ENCODE peak calls at places on chromosomes 1 and 21, in seven cellular contexts. W is esophagus squamous epithelium, E is IMR-90, N is uterus, R is colonic mucosa, I is MM.1S, M is cardiac muscle cell. P is an unnamed sample.

GRCh38 chr1:25727819-25728286 is 72.1 kb upstream of the SELENON start:
- DNase-seq in W (no peak), E (peak; percentile 28), N (peak; percentile 81), R (peak; percentile 70), I (no peak), M (peak; percentile 95), P (no peak)

GRCh38 chr1:210293191-210293607 is 35.5 kb upstream of the HHAT start:
- DNase-seq in W (no peak), E (peak; percentile 1), N (peak; percentile 71), R (peak; percentile 33), I (no peak), M (no peak), P (no peak)

GRCh38 chr1:77228836-77229235 is 9.6 kb upstream of the PIGK start:
- DNase-seq in W (no peak), E (no peak), N (no peak), R (no peak), I (no peak), M (no peak), P (no peak)

GRCh38 chr1:221689138-221689537 is 52.8 kb downstream of the DUSP10 start:
- DNase-seq in W (no peak), E (no peak), N (no peak), R (no peak), I (no peak), M (no peak), P (peak; percentile 7)

GRCh38 chr1:16946646-16947045 is 24.9 kb downstream of the CROCC start:
- DNase-seq in W (no peak), E (no peak), N (no peak), R (no peak), I (no peak), M (no peak), P (no peak)

GRCh38 chr1:107862064-107862463 is 102.9 kb downstream of the VAV3 start:
- DNase-seq in W (no peak), E (no peak), N (no peak), R (no peak), I (no peak), M (no peak), P (peak; percentile 8)

GRCh38 chr1:172999349-172999748 is 51.4 kb downstream of the TNFSF18 start:
- DNase-seq in W (no peak), E (no peak), N (no peak), R (no peak), I (no peak), M (no peak), P (no peak)

GRCh38 chr1:234091065-234091401 is 186.6 kb downstream of the SLC35F3 start:
- DNase-seq in W (no peak), E (no peak), N (no peak), R (no peak), I (no peak), M (no peak), P (no peak)

GRCh38 chr1:71296551-71296950 is 215.7 kb upstream of the ZRANB2 start:
- DNase-seq in W (no peak), E (no peak), N (no peak), R (no peak), I (no peak), M (no peak), P (no peak)

GRCh38 chr1:94739521-94740061 is 80.6 kb upstream of the SLC44A3 start:
- DNase-seq in W (no peak), E (peak; percentile 97), N (no peak), R (no peak), I (no peak), M (no peak), P (peak; percentile 36)

GRCh38 chr1:207941664-207942063 is 30.7 kb upstream of the CD34 start:
- DNase-seq in W (no peak), E (peak; percentile 50), N (peak; percentile 84), R (peak; percentile 36), I (no peak), M (no peak), P (no peak)

GRCh38 chr1:234707641-234708040 is 97.7 kb upstream of the IRF2BP2 start:
- DNase-seq in W (no peak), E (peak; percentile 67), N (no peak), R (peak; percentile 18), I (no peak), M (no peak), P (no peak)

GRCh38 chr1:223008808-223009207 is 134.2 kb downstream of the TLR5 start:
- DNase-seq in W (no peak), E (no peak), N (no peak), R (no peak), I (no peak), M (no peak), P (no peak)

GRCh38 chr21:33644383-33645074 is 2.2 kb downstream of the ITSN1 start:
- DNase-seq in W (no peak), E (peak; percentile 66), N (peak; percentile 46), R (no peak), I (no peak), M (no peak), P (no peak)

GRCh38 chr21:33042812-33043211 is 17.1 kb downstream of the OLIG2 start:
- DNase-seq in W (no peak), E (peak; percentile 97), N (no peak), R (no peak), I (no peak), M (no peak), P (no peak)

GRCh38 chr1:64246294-64246917 is 43.0 kb downstream of the UBE2U start:
- DNase-seq in W (no peak), E (peak; percentile 59), N (no peak), R (no peak), I (peak; percentile 41), M (peak; percentile 66), P (no peak)

GRCh38 chr1:14968251-14968812 is 185.2 kb upstream of the TMEM51 start:
- DNase-seq in W (no peak), E (peak; percentile 91), N (peak; percentile 54), R (no peak), I (no peak), M (no peak), P (no peak)

GRCh38 chr21:44057055-44057454 is 44.9 kb downstream of the TRAPPC10 start:
- DNase-seq in W (no peak), E (no peak), N (no peak), R (no peak), I (no peak), M (no peak), P (no peak)
- H3K36me3 ChIP-seq in W (no peaks in the 10 kb centered on the region), E (peaks cover 29% of the 10 kb centered on the region), N (no peaks in the 10 kb centered on the region), R (peaks cover 8% of the 10 kb centered on the region), I (no peaks in the 10 kb centered on the region), M (peaks cover 6% of the 10 kb centered on the region), P (no peaks in the 10 kb centered on the region)

GRCh38 chr1:53321366-53321765 is 6.5 kb downstream of the LRP8 start:
- DNase-seq in W (no peak), E (no peak), N (no peak), R (no peak), I (no peak), M (peak; percentile 66), P (no peak)
- TF ChIP-seq CTCF in W (no peak), E (no peak), N (no peak), R (no peak), I (peak; percentile 18), M (no peak), P (no peak)

GRCh38 chr1:183528577-183528976 is 56.3 kb downstream of the SMG7 start:
- DNase-seq in W (no peak), E (no peak), N (no peak), R (no peak), I (no peak), M (no peak), P (no peak)
- H3K27ac ChIP-seq in W (no peak overlapping the region), E (no peak overlapping the region), N (no peak overlapping the region), R (no peak overlapping the region), I (no peak overlapping the region), M (no peak overlapping the region), P (no peak overlapping the region)

GRCh38 chr21:45499201-45499750 is 43.0 kb downstream of the SLC19A1 start:
- DNase-seq in W (no peak), E (no peak), N (no peak), R (no peak), I (no peak), M (no peak), P (no peak)

GRCh38 chr21:45498646-45499000 is 43.6 kb downstream of the SLC19A1 start:
- DNase-seq in W (no peak), E (no peak), N (no peak), R (no peak), I (no peak), M (no peak), P (no peak)

GRCh38 chr21:45497846-45498645 is 44.2 kb downstream of the SLC19A1 start:
- DNase-seq in W (no peak), E (no peak), N (no peak), R (no peak), I (no peak), M (no peak), P (no peak)

GRCh38 chr21:45502006-45502345 is 40.3 kb downstream of the SLC19A1 start:
- DNase-seq in W (no peak), E (no peak), N (no peak), R (no peak), I (no peak), M (no peak), P (no peak)

GRCh38 chr21:45499970-45500575 is 42.2 kb downstream of the SLC19A1 start:
- DNase-seq in W (no peak), E (no peak), N (no peak), R (no peak), I (no peak), M (no peak), P (no peak)
- H3K36me3 ChIP-seq in W (peaks cover 13% of the 10 kb centered on the region), E (peaks cover 53% of the 10 kb centered on the region), N (no peaks in the 10 kb centered on the region), R (no peaks in the 10 kb centered on the region), I (no peaks in the 10 kb centered on the region), M (peaks cover 20% of the 10 kb centered on the region), P (no peaks in the 10 kb centered on the region)

GRCh38 chr1:156052862-156053769 is 482 bp downstream of the UBQLN4 start:
- DNase-seq in W (no peak), E (peak; percentile 69), N (peak; percentile 66), R (peak; percentile 68), I (peak; percentile 75), M (peak; percentile 84), P (peak; percentile 58)
- TF ChIP-seq CTCF in W (peak; percentile 8), E (peak; percentile 40), N (peak; percentile 21), R (no peak), I (peak; percentile 42), M (peak; percentile 31), P (peak; percentile 30)

DNA sequence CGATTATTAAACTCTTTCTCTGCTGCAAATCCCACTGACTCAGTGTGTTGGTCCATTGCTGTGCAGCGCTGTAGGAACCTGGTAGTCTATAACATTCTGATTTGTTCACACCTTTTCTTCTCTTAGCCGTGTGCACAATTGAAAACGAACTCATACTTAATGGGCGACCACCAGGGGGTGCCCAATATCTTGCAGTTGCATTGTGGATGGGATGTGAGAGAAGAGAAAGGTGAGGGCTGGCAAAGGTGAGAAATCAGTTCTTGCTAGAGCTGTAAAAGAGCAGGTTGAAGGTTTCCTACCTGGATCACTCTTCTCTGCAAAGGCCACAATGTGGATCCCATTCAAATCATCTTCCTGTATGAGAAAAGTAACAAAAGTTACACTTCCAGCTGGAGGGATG is 51.0 kb downstream of the CASQ2 start:
- DNase-seq in W (no peak), E (peak; percentile 15), N (peak; percentile 38), R (peak; percentile 32), I (peak; percentile 26), M (peak; percentile 61), P (no peak)
- H3K27ac ChIP-seq in W (no peak overlapping the region), E (no peak overlapping the region), N (no peak overlapping the region), R (no peak overlapping the region), I (no peak overlapping the region), M (no peak overlapping the region), P (no peak overlapping the region)

DNA sequence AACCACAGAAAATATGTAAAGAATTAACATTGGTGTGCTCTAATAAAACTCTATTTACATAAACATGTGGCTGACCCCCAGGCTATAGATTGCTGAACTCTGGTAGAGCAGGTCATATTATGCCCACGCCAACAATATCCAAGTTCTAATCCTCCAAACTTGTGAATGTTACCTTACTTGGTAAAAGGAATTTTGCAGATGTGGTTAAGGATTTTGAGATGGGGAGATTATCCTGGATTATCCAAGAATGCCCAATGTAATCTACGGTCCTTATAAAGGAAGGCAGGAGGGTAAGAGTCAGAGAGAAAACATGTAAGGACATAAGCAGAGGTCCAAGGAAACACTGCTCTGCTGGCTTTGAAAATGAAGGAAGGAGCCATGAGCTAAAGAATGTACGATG is 200.9 kb downstream of the USH2A start:
- DNase-seq in W (no peak), E (peak; percentile 24), N (no peak), R (no peak), I (no peak), M (no peak), P (no peak)
- H3K36me3 ChIP-seq in W (no peaks in the 10 kb centered on the region), E (no peaks in the 10 kb centered on the region), N (no peaks in the 10 kb centered on the region), R (no peaks in the 10 kb centered on the region), I (no peaks in the 10 kb centered on the region), M (no peaks in the 10 kb centered on the region), P (no peaks in the 10 kb centered on the region)

P was measured in PC-9.